ENCODE peak calls at places on chromosomes 4 and X, in eight cellular contexts. One of them, this sample, is unnamed.

GRCh38 chr4:141560056-141560455 is 76.3 kb upstream of the IL15 start:
- DNase-seq in BE2C: no peak
- DNase-seq in EH: no peak
- DNase-seq in NCI-H2171: no peak
- DNase-seq in NT2/D1: no peak
- DNase-seq in EL: no peak
- DNase-seq in globus pallidus: no peak
- DNase-seq in stimulated activated CD8-positive, alpha-beta memory T cell treated with anti-CD3 and anti-CD28 coated beads, Interleukin-15, amount 100 ng/mL, for 4 hours: no peak
- DNase-seq in this sample: no peak

GRCh38 chr4:23934915-23935314 is 45.1 kb upstream of the PPARGC1A start:
- DNase-seq in BE2C: no peak
- DNase-seq in NCI-H2171: no peak
- DNase-seq in EH: peak; percentile 87
- DNase-seq in EL: peak; percentile 76
- DNase-seq in stimulated activated CD8-positive, alpha-beta memory T cell treated with anti-CD3 and anti-CD28 coated beads, Interleukin-15, amount 100 ng/mL, for 4 hours: no peak
- DNase-seq in globus pallidus: peak; percentile 52
- DNase-seq in NT2/D1: peak; percentile 58
- DNase-seq in this sample: no peak

GRCh38 chr4:3801931-3802550 is 35.9 kb downstream of the ADRA2C start:
- DNase-seq in NCI-H2171: peak; percentile 20
- DNase-seq in stimulated activated CD8-positive, alpha-beta memory T cell treated with anti-CD3 and anti-CD28 coated beads, Interleukin-15, amount 100 ng/mL, for 4 hours: no peak
- DNase-seq in EH: no peak
- DNase-seq in EL: no peak
- DNase-seq in BE2C: no peak
- DNase-seq in NT2/D1: no peak
- DNase-seq in globus pallidus: no peak
- DNase-seq in this sample: no peak

GRCh38 chr4:109878355-109878754 is 30.4 kb downstream of the LRIT3 start:
- DNase-seq in EH: no peak
- DNase-seq in NT2/D1: no peak
- DNase-seq in globus pallidus: no peak
- DNase-seq in NCI-H2171: no peak
- DNase-seq in EL: no peak
- DNase-seq in stimulated activated CD8-positive, alpha-beta memory T cell treated with anti-CD3 and anti-CD28 coated beads, Interleukin-15, amount 100 ng/mL, for 4 hours: no peak
- DNase-seq in BE2C: no peak
- DNase-seq in this sample: no peak

GRCh38 chrX:152892999-152893605 is 4.8 kb upstream of the ZNF185 start:
- DNase-seq in NT2/D1: no peak
- DNase-seq in EH: no peak
- DNase-seq in BE2C: no peak
- DNase-seq in NCI-H2171: no peak
- DNase-seq in stimulated activated CD8-positive, alpha-beta memory T cell treated with anti-CD3 and anti-CD28 coated beads, Interleukin-15, amount 100 ng/mL, for 4 hours: no peak
- DNase-seq in EL: no peak
- DNase-seq in globus pallidus: no peak
- DNase-seq in this sample: no peak

GRCh38 chrX:45697591-45697990 is 496.9 kb upstream of the DIPK2B start:
- DNase-seq in EH: peak; percentile 85
- DNase-seq in stimulated activated CD8-positive, alpha-beta memory T cell treated with anti-CD3 and anti-CD28 coated beads, Interleukin-15, amount 100 ng/mL, for 4 hours: no peak
- DNase-seq in EL: peak; percentile 77
- DNase-seq in BE2C: no peak
- DNase-seq in globus pallidus: no peak
- DNase-seq in NT2/D1: no peak
- DNase-seq in NCI-H2171: no peak
- DNase-seq in this sample: no peak

GRCh38 chrX:86021652-86022289 is 25.6 kb downstream of the CHM start:
- DNase-seq in stimulated activated CD8-positive, alpha-beta memory T cell treated with anti-CD3 and anti-CD28 coated beads, Interleukin-15, amount 100 ng/mL, for 4 hours: no peak
- DNase-seq in NT2/D1: no peak
- DNase-seq in globus pallidus: no peak
- DNase-seq in NCI-H2171: no peak
- DNase-seq in EL: no peak
- DNase-seq in EH: no peak
- DNase-seq in BE2C: no peak
- DNase-seq in this sample: no peak

GRCh38 chrX:105880491-105880890 is 58.2 kb downstream of the NRK start:
- DNase-seq in stimulated activated CD8-positive, alpha-beta memory T cell treated with anti-CD3 and anti-CD28 coated beads, Interleukin-15, amount 100 ng/mL, for 4 hours: no peak
- DNase-seq in EH: no peak
- DNase-seq in globus pallidus: no peak
- DNase-seq in NCI-H2171: no peak
- DNase-seq in BE2C: no peak
- DNase-seq in NT2/D1: no peak
- DNase-seq in EL: no peak
- DNase-seq in this sample: no peak

GRCh38 chr4:99708551-99708950 is 50.9 kb upstream of the C4orf54 start:
- DNase-seq in stimulated activated CD8-positive, alpha-beta memory T cell treated with anti-CD3 and anti-CD28 coated beads, Interleukin-15, amount 100 ng/mL, for 4 hours: no peak
- DNase-seq in EL: no peak
- DNase-seq in globus pallidus: no peak
- DNase-seq in EH: no peak
- DNase-seq in NCI-H2171: no peak
- DNase-seq in BE2C: no peak
- DNase-seq in NT2/D1: no peak
- DNase-seq in this sample: no peak

GRCh38 chr4:123997736-123998449 is 601.3 kb downstream of the SPRY1 start:
- DNase-seq in NCI-H2171: no peak
- DNase-seq in BE2C: no peak
- DNase-seq in EL: no peak
- DNase-seq in stimulated activated CD8-positive, alpha-beta memory T cell treated with anti-CD3 and anti-CD28 coated beads, Interleukin-15, amount 100 ng/mL, for 4 hours: no peak
- DNase-seq in globus pallidus: no peak
- DNase-seq in EH: no peak
- DNase-seq in NT2/D1: no peak
- DNase-seq in this sample: no peak

GRCh38 chr4:77044458-77045124 is 31.2 kb downstream of the CCNI start:
- DNase-seq in BE2C: no peak
- DNase-seq in NT2/D1: no peak
- DNase-seq in stimulated activated CD8-positive, alpha-beta memory T cell treated with anti-CD3 and anti-CD28 coated beads, Interleukin-15, amount 100 ng/mL, for 4 hours: no peak
- DNase-seq in globus pallidus: no peak
- DNase-seq in NCI-H2171: no peak
- DNase-seq in EH: peak; percentile 61
- DNase-seq in EL: peak; percentile 56
- DNase-seq in this sample: no peak

GRCh38 chrX:105758784-105759183 is 63.6 kb upstream of the NRK start:
- DNase-seq in stimulated activated CD8-positive, alpha-beta memory T cell treated with anti-CD3 and anti-CD28 coated beads, Interleukin-15, amount 100 ng/mL, for 4 hours: no peak
- DNase-seq in EL: no peak
- DNase-seq in globus pallidus: no peak
- DNase-seq in BE2C: no peak
- DNase-seq in NT2/D1: no peak
- DNase-seq in EH: no peak
- DNase-seq in NCI-H2171: no peak
- DNase-seq in this sample: no peak

GRCh38 chrX:9704876-9705465 is 60.7 kb downstream of the GPR143 start:
- DNase-seq in EH: no peak
- DNase-seq in NCI-H2171: no peak
- DNase-seq in EL: no peak
- DNase-seq in NT2/D1: no peak
- DNase-seq in BE2C: no peak
- DNase-seq in stimulated activated CD8-positive, alpha-beta memory T cell treated with anti-CD3 and anti-CD28 coated beads, Interleukin-15, amount 100 ng/mL, for 4 hours: no peak
- DNase-seq in globus pallidus: no peak
- DNase-seq in this sample: no peak

GRCh38 chr4:142960134-142960533 is 114.0 kb upstream of the INPP4B start:
- DNase-seq in globus pallidus: no peak
- DNase-seq in EL: no peak
- DNase-seq in EH: peak; percentile 3
- DNase-seq in NT2/D1: no peak
- DNase-seq in NCI-H2171: no peak
- DNase-seq in stimulated activated CD8-positive, alpha-beta memory T cell treated with anti-CD3 and anti-CD28 coated beads, Interleukin-15, amount 100 ng/mL, for 4 hours: no peak
- DNase-seq in BE2C: no peak
- DNase-seq in this sample: no peak

GRCh38 chr4:169099775-169100180 is 89.7 kb upstream of the CBR4 start:
- DNase-seq in stimulated activated CD8-positive, alpha-beta memory T cell treated with anti-CD3 and anti-CD28 coated beads, Interleukin-15, amount 100 ng/mL, for 4 hours: no peak
- DNase-seq in globus pallidus: no peak
- DNase-seq in EL: no peak
- DNase-seq in NCI-H2171: no peak
- DNase-seq in EH: peak; percentile 68
- DNase-seq in BE2C: no peak
- DNase-seq in NT2/D1: no peak
- DNase-seq in this sample: no peak

GRCh38 chr4:146370841-146371240 is 150.9 kb downstream of the SLC10A7 start:
- DNase-seq in NCI-H2171: no peak
- DNase-seq in EL: peak; percentile 72
- DNase-seq in globus pallidus: no peak
- DNase-seq in EH: peak; percentile 81
- DNase-seq in stimulated activated CD8-positive, alpha-beta memory T cell treated with anti-CD3 and anti-CD28 coated beads, Interleukin-15, amount 100 ng/mL, for 4 hours: no peak
- DNase-seq in NT2/D1: no peak
- DNase-seq in BE2C: no peak
- DNase-seq in this sample: no peak

GRCh38 chr4:139509727-139510410 is 46.1 kb downstream of the SETD7 start:
- DNase-seq in EL: no peak
- DNase-seq in stimulated activated CD8-positive, alpha-beta memory T cell treated with anti-CD3 and anti-CD28 coated beads, Interleukin-15, amount 100 ng/mL, for 4 hours: no peak
- DNase-seq in NT2/D1: no peak
- DNase-seq in globus pallidus: peak; percentile 45
- DNase-seq in NCI-H2171: no peak
- DNase-seq in EH: peak; percentile 32
- DNase-seq in BE2C: no peak
- DNase-seq in this sample: no peak

GRCh38 chr4:32163125-32163524 is 1443.0 kb downstream of the PCDH7 start:
- DNase-seq in stimulated activated CD8-positive, alpha-beta memory T cell treated with anti-CD3 and anti-CD28 coated beads, Interleukin-15, amount 100 ng/mL, for 4 hours: no peak
- DNase-seq in globus pallidus: no peak
- DNase-seq in EH: no peak
- DNase-seq in NCI-H2171: no peak
- DNase-seq in EL: no peak
- DNase-seq in BE2C: no peak
- DNase-seq in NT2/D1: no peak
- DNase-seq in this sample: no peak

GRCh38 chr4:187333151-187333550 is 609.5 kb upstream of the FAT1 start:
- DNase-seq in NT2/D1: no peak
- DNase-seq in stimulated activated CD8-positive, alpha-beta memory T cell treated with anti-CD3 and anti-CD28 coated beads, Interleukin-15, amount 100 ng/mL, for 4 hours: no peak
- DNase-seq in globus pallidus: no peak
- DNase-seq in NCI-H2171: no peak
- DNase-seq in EH: peak; percentile 62
- DNase-seq in BE2C: no peak
- DNase-seq in EL: peak; percentile 15
- DNase-seq in this sample: no peak

GRCh38 chr4:173046818-173047217 is 121.8 kb upstream of the GALNT7 start:
- DNase-seq in EL: no peak
- DNase-seq in BE2C: no peak
- DNase-seq in NT2/D1: no peak
- DNase-seq in EH: no peak
- DNase-seq in NCI-H2171: no peak
- DNase-seq in stimulated activated CD8-positive, alpha-beta memory T cell treated with anti-CD3 and anti-CD28 coated beads, Interleukin-15, amount 100 ng/mL, for 4 hours: no peak
- DNase-seq in globus pallidus: no peak
- DNase-seq in this sample: no peak

GRCh38 chr4:68498413-68499007 is 51.2 kb downstream of the TMPRSS11E start:
- DNase-seq in stimulated activated CD8-positive, alpha-beta memory T cell treated with anti-CD3 and anti-CD28 coated beads, Interleukin-15, amount 100 ng/mL, for 4 hours: peak; percentile 14
- DNase-seq in NCI-H2171: no peak
- DNase-seq in EL: peak; percentile 52
- DNase-seq in EH: peak; percentile 61
- DNase-seq in NT2/D1: peak; percentile 39
- DNase-seq in BE2C: peak; percentile 59
- DNase-seq in globus pallidus: peak; percentile 54
- DNase-seq in this sample: peak; percentile 26

GRCh38 chr4:122665148-122665547 is 44.3 kb upstream of the IL21 start:
- DNase-seq in EH: peak; percentile 68
- DNase-seq in BE2C: no peak
- DNase-seq in NCI-H2171: no peak
- DNase-seq in globus pallidus: no peak
- DNase-seq in EL: peak; percentile 36
- DNase-seq in NT2/D1: no peak
- DNase-seq in stimulated activated CD8-positive, alpha-beta memory T cell treated with anti-CD3 and anti-CD28 coated beads, Interleukin-15, amount 100 ng/mL, for 4 hours: no peak
- DNase-seq in this sample: no peak

GRCh38 chrX:28205905-28206304 is 224.7 kb upstream of the DCAF8L1 start:
- DNase-seq in EH: no peak
- DNase-seq in NCI-H2171: no peak
- DNase-seq in EL: no peak
- DNase-seq in globus pallidus: no peak
- DNase-seq in stimulated activated CD8-positive, alpha-beta memory T cell treated with anti-CD3 and anti-CD28 coated beads, Interleukin-15, amount 100 ng/mL, for 4 hours: no peak
- DNase-seq in BE2C: no peak
- DNase-seq in NT2/D1: no peak
- DNase-seq in this sample: no peak

GRCh38 chrX:70033348-70033747 is 16.4 kb downstream of the AWAT2 start:
- DNase-seq in globus pallidus: no peak
- DNase-seq in stimulated activated CD8-positive, alpha-beta memory T cell treated with anti-CD3 and anti-CD28 coated beads, Interleukin-15, amount 100 ng/mL, for 4 hours: no peak
- DNase-seq in BE2C: peak; percentile 52
- DNase-seq in EH: peak; percentile 49
- DNase-seq in NT2/D1: peak; percentile 50
- DNase-seq in NCI-H2171: no peak
- DNase-seq in EL: peak; percentile 41
- DNase-seq in this sample: no peak

GRCh38 chr4:82865592-82865991 is 25.4 kb downstream of the SEC31A start:
- DNase-seq in globus pallidus: no peak
- DNase-seq in EL: peak; percentile 87
- DNase-seq in EH: peak; percentile 94
- DNase-seq in BE2C: no peak
- DNase-seq in NT2/D1: no peak
- DNase-seq in stimulated activated CD8-positive, alpha-beta memory T cell treated with anti-CD3 and anti-CD28 coated beads, Interleukin-15, amount 100 ng/mL, for 4 hours: no peak
- DNase-seq in NCI-H2171: no peak
- DNase-seq in this sample: no peak

GRCh38 chrX:37488323-37488722 is 83.1 kb upstream of the LANCL3 start:
- DNase-seq in EH: no peak
- DNase-seq in EL: no peak
- DNase-seq in stimulated activated CD8-positive, alpha-beta memory T cell treated with anti-CD3 and anti-CD28 coated beads, Interleukin-15, amount 100 ng/mL, for 4 hours: no peak
- DNase-seq in NT2/D1: no peak
- DNase-seq in NCI-H2171: no peak
- DNase-seq in globus pallidus: no peak
- DNase-seq in BE2C: no peak
- DNase-seq in this sample: no peak

GRCh38 chr4:168717852-168718251 is 221.0 kb downstream of the PALLD start:
- DNase-seq in BE2C: no peak
- DNase-seq in stimulated activated CD8-positive, alpha-beta memory T cell treated with anti-CD3 and anti-CD28 coated beads, Interleukin-15, amount 100 ng/mL, for 4 hours: no peak
- DNase-seq in globus pallidus: no peak
- DNase-seq in NT2/D1: no peak
- DNase-seq in EL: no peak
- DNase-seq in NCI-H2171: no peak
- DNase-seq in EH: no peak
- DNase-seq in this sample: no peak

GRCh38 chrX:15971696-15972095 is 117.1 kb upstream of the AP1S2 start:
- DNase-seq in EL: no peak
- DNase-seq in globus pallidus: no peak
- DNase-seq in EH: no peak
- DNase-seq in BE2C: no peak
- DNase-seq in stimulated activated CD8-positive, alpha-beta memory T cell treated with anti-CD3 and anti-CD28 coated beads, Interleukin-15, amount 100 ng/mL, for 4 hours: no peak
- DNase-seq in NCI-H2171: no peak
- DNase-seq in NT2/D1: no peak
- DNase-seq in this sample: no peak

GRCh38 chr4:30600246-30600645 is 119.9 kb upstream of the PCDH7 start:
- DNase-seq in NCI-H2171: no peak
- DNase-seq in globus pallidus: no peak
- DNase-seq in EL: peak; percentile 28
- DNase-seq in BE2C: no peak
- DNase-seq in NT2/D1: peak; percentile 36
- DNase-seq in stimulated activated CD8-positive, alpha-beta memory T cell treated with anti-CD3 and anti-CD28 coated beads, Interleukin-15, amount 100 ng/mL, for 4 hours: no peak
- DNase-seq in EH: no peak
- DNase-seq in this sample: no peak

GRCh38 chr4:3304831-3305609 is 12.2 kb downstream of the RGS12 start:
- DNase-seq in NT2/D1: no peak
- DNase-seq in EH: peak; percentile 37
- DNase-seq in stimulated activated CD8-positive, alpha-beta memory T cell treated with anti-CD3 and anti-CD28 coated beads, Interleukin-15, amount 100 ng/mL, for 4 hours: no peak
- DNase-seq in globus pallidus: peak; percentile 50
- DNase-seq in EL: peak; percentile 26
- DNase-seq in BE2C: peak; percentile 70
- DNase-seq in NCI-H2171: no peak
- DNase-seq in this sample: no peak

GRCh38 chrX:10239611-10240064 is 82.9 kb downstream of the CLCN4 start:
- DNase-seq in EL: peak; percentile 84
- DNase-seq in stimulated activated CD8-positive, alpha-beta memory T cell treated with anti-CD3 and anti-CD28 coated beads, Interleukin-15, amount 100 ng/mL, for 4 hours: no peak
- DNase-seq in NT2/D1: no peak
- DNase-seq in NCI-H2171: no peak
- DNase-seq in BE2C: no peak
- DNase-seq in globus pallidus: no peak
- DNase-seq in EH: peak; percentile 91
- DNase-seq in this sample: no peak

GRCh38 chrX:133921764-133922389 is 63.5 kb downstream of the GPC3 start:
- DNase-seq in EH: peak; percentile 13
- DNase-seq in EL: peak; percentile 8
- DNase-seq in BE2C: peak; percentile 71
- DNase-seq in NCI-H2171: peak; percentile 59
- DNase-seq in NT2/D1: peak; percentile 11
- DNase-seq in globus pallidus: peak; percentile 9
- DNase-seq in stimulated activated CD8-positive, alpha-beta memory T cell treated with anti-CD3 and anti-CD28 coated beads, Interleukin-15, amount 100 ng/mL, for 4 hours: no peak
- DNase-seq in this sample: peak; percentile 2

GRCh38 chr4:78937837-78938236 is 1.4 kb downstream of the PAQR3 start:
- DNase-seq in NCI-H2171: no peak
- DNase-seq in globus pallidus: no peak
- DNase-seq in NT2/D1: no peak
- DNase-seq in EH: peak; percentile 29
- DNase-seq in BE2C: no peak
- DNase-seq in EL: peak; percentile 26
- DNase-seq in stimulated activated CD8-positive, alpha-beta memory T cell treated with anti-CD3 and anti-CD28 coated beads, Interleukin-15, amount 100 ng/mL, for 4 hours: no peak
- DNase-seq in this sample: no peak

GRCh38 chr4:89904524-89904923 is 9.9 kb downstream of the MMRN1 start:
- DNase-seq in EL: no peak
- DNase-seq in NT2/D1: no peak
- DNase-seq in EH: no peak
- DNase-seq in BE2C: no peak
- DNase-seq in NCI-H2171: peak; percentile 39
- DNase-seq in stimulated activated CD8-positive, alpha-beta memory T cell treated with anti-CD3 and anti-CD28 coated beads, Interleukin-15, amount 100 ng/mL, for 4 hours: no peak
- DNase-seq in globus pallidus: no peak
- DNase-seq in this sample: no peak

This sample was measured in stimulated activated naive B cell treated with anti-CD40 and anti-IgM and Interleukin-4, amounts not matched to agents 10 μg/mL and 1 μg/mL and 100 μg/mL, for 72 hours.